ENCODE peak calls at places on chromosomes 11 and 22, in nine cellular contexts. S, U, E, J, O, W, M, V and X are unnamed samples. For H3K4me1, the result is how much of the 10 kb centered on the place peaks cover.

GRCh38 chr11:93034031-93034430 is 64.6 kb downstream of the MTNR1B start:
- DNase-seq in M (no peak), E (no peak), O (no peak), W (no peak), S (no peak), J (no peak), V (no peak), U (no peak), X (no peak)

GRCh38 chr11:8092587-8093424 is 11.8 kb downstream of the TUB start:
- DNase-seq in M (peak), J (peak), S (no peak), O (no peak), E (no peak), U (peak), V (peak), W (peak), X (peak)

GRCh38 chr11:128021304-128022006 is 565.9 kb downstream of the ETS1 start:
- DNase-seq in J (no peak), U (no peak), M (no peak), W (no peak), E (no peak), S (no peak), V (no peak), O (peak), X (no peak)

GRCh38 chr22:32327066-32327465 is 30.6 kb upstream of the RFPL3 start:
- DNase-seq in M (no peak), V (no peak), E (no peak), U (no peak), W (peak), J (no peak), O (no peak), S (no peak), X (no peak)

GRCh38 chr11:129391864-129392263 is 16.2 kb downstream of the BARX2 start:
- DNase-seq in U (no peak), S (no peak), W (no peak), V (no peak), O (no peak), J (no peak), E (no peak), M (no peak), X (no peak)

GRCh38 chr11:30545507-30545906 is 40.6 kb downstream of the MPPED2 start:
- DNase-seq in S (no peak), V (no peak), O (no peak), J (no peak), U (no peak), E (no peak), W (no peak), M (no peak), X (no peak)

GRCh38 chr11:2650343-2650867 is 49.4 kb downstream of the KCNQ1OT1 start:
- DNase-seq in O (no peak), J (no peak), U (no peak), V (no peak), M (no peak), S (no peak), E (no peak), W (no peak), X (no peak)

GRCh38 chr11:17638311-17638710 is 81.1 kb upstream of the MYOD1 start:
- DNase-seq in V (no peak), U (no peak), W (no peak), S (no peak), E (no peak), J (no peak), O (no peak), M (no peak), X (no peak)

GRCh38 chr22:24466831-24467249 is 28.3 kb upstream of the UPB1 start:
- DNase-seq in V (peak), W (peak), E (no peak), S (no peak), J (no peak), M (peak), U (no peak), O (no peak), X (no peak)

GRCh38 chr11:8608646-8609045 is 14.6 kb upstream of the STK33 start:
- DNase-seq in J (no peak), E (no peak), V (no peak), M (no peak), S (no peak), W (no peak), O (no peak), U (no peak), X (no peak)

GRCh38 chr22:40215266-40215665 is 37.5 kb downstream of the TNRC6B start:
- DNase-seq in U (no peak), V (peak), M (peak), S (no peak), E (no peak), J (no peak), O (no peak), W (peak), X (no peak)

GRCh38 chr11:2721163-2721935 is 21.6 kb upstream of the KCNQ1OT1 start:
- DNase-seq in M (no peak), W (no peak), V (no peak), O (peak), J (peak), S (no peak), U (no peak), E (no peak), X (no peak)

GRCh38 chr22:36022162-36022561 is 6.5 kb downstream of the RBFOX2 start:
- DNase-seq in O (no peak), U (no peak), M (no peak), J (no peak), S (no peak), E (no peak), W (no peak), V (no peak), X (no peak)

GRCh38 chr22:41021655-41022454 is 70.5 kb upstream of the EP300 start:
- DNase-seq in W (peak), J (peak), O (peak), M (peak), E (peak), U (peak), V (peak), S (peak), X (peak)

GRCh38 chr22:32995335-32995734 is 62.8 kb downstream of the SYN3 start:
- DNase-seq in M (no peak), E (no peak), S (no peak), V (no peak), U (no peak), J (no peak), W (no peak), O (no peak), X (no peak)

GRCh38 chr11:67370351-67371076 is 2.9 kb downstream of the CLCF1 start:
- DNase-seq in W (peak), M (no peak), V (no peak), S (no peak), O (no peak), E (no peak), J (no peak), U (no peak), X (no peak)

GRCh38 chr11:326842-327580 is 6.4 kb upstream of the IFITM3 start:
- DNase-seq in U (no peak), M (peak), S (peak), E (peak), W (no peak), J (peak), O (no peak), V (peak), X (no peak)

GRCh38 chr22:36862251-36863242 is 1.7 kb downstream of the NCF4 start:
- DNase-seq in J (peak), S (no peak), V (peak), W (no peak), M (peak), O (no peak), U (no peak), E (no peak), X (no peak)

GRCh38 chr11:76629133-76629852 is 41.3 kb downstream of the LRRC32 start:
- DNase-seq in S (no peak), U (no peak), M (peak), W (no peak), O (no peak), J (peak), V (peak), E (no peak), X (no peak)

GRCh38 chr11:132205006-132205405 is 834.6 kb downstream of the NTM start:
- DNase-seq in U (no peak), V (no peak), W (no peak), J (no peak), S (no peak), O (no peak), E (no peak), M (no peak), X (no peak)

GRCh38 chr22:22897036-22897435 is 9.4 kb downstream of the IGLL5 start:
- DNase-seq in W (no peak), S (no peak), J (no peak), O (no peak), V (no peak), U (no peak), E (no peak), M (no peak), X (no peak)

GRCh38 chr11:63866211-63866610 is 27.3 kb downstream of the MARK2 start:
- DNase-seq in O (no peak), S (peak), J (no peak), U (no peak), E (peak), V (peak), W (no peak), M (peak), X (no peak)

GRCh38 chr22:32339190-32340012 is 18.3 kb upstream of the RFPL3 start:
- DNase-seq in W (peak), S (no peak), O (no peak), V (no peak), M (no peak), U (no peak), E (no peak), J (no peak), X (no peak)

GRCh38 chr11:120385110-120385509 is 48.9 kb downstream of the ARHGEF12 start:
- DNase-seq in U (no peak), S (no peak), E (no peak), O (no peak), M (no peak), W (no peak), V (no peak), J (no peak), X (peak)

GRCh38 chr11:76627541-76628082 is 42.9 kb downstream of the LRRC32 start:
- DNase-seq in E (no peak), O (no peak), J (no peak), M (no peak), V (no peak), W (no peak), S (no peak), U (no peak), X (no peak)

GRCh38 chr22:50227588-50228215 is 17.1 kb downstream of the TUBGCP6 start:
- DNase-seq in O (no peak), U (no peak), S (no peak), M (no peak), J (no peak), V (no peak), E (no peak), W (no peak), X (no peak)

GRCh38 chr22:46671824-46672432 is 51.7 kb downstream of the GRAMD4 start:
- DNase-seq in M (no peak), W (no peak), V (no peak), J (no peak), O (no peak), U (no peak), E (no peak), S (no peak), X (no peak)

GRCh38 chr11:68461284-68461861 is 821 bp downstream of the PPP6R3 start:
- DNase-seq in S (no peak), M (no peak), E (no peak), W (peak), O (no peak), U (peak), J (no peak), V (no peak), X (no peak)

GRCh38 chr11:110184974-110185597 is 91.9 kb downstream of the ZC3H12C start:
- DNase-seq in E (no peak), M (no peak), S (no peak), W (no peak), V (no peak), U (no peak), J (no peak), O (no peak), X (no peak)

GRCh38 chr22:45884201-45885067 is 92.5 kb downstream of the WNT7B start:
- DNase-seq in M (peak), E (no peak), U (no peak), O (no peak), S (no peak), J (peak), W (no peak), V (peak), X (peak)

GRCh38 chr11:110529043-110529442 is 99.3 kb downstream of the FDX1 start:
- DNase-seq in O (no peak), U (no peak), M (no peak), S (no peak), V (no peak), E (no peak), J (no peak), W (no peak), X (no peak)

GRCh38 chr22:23970201-23970641 is 3.5 kb downstream of the DDTL start:
- DNase-seq in E (no peak), M (no peak), O (no peak), J (no peak), U (no peak), W (no peak), S (no peak), V (no peak), X (no peak)

GRCh38 chr11:102179366-102179765 is 69.1 kb downstream of the YAP1 start:
- DNase-seq in W (no peak), V (no peak), E (no peak), J (no peak), S (no peak), O (no peak), M (no peak), U (no peak), X (no peak)

GRCh38 chr11:102172127-102172848 is 62.0 kb downstream of the YAP1 start:
- DNase-seq in M (no peak), S (no peak), W (no peak), O (no peak), J (no peak), E (no peak), U (no peak), V (no peak), X (no peak)

GRCh38 chr11:102177126-102177525 is 66.9 kb downstream of the YAP1 start:
- DNase-seq in S (no peak), E (no peak), U (no peak), O (no peak), M (no peak), V (no peak), W (no peak), J (no peak), X (no peak)

GRCh38 chr11:102177974-102178631 is 67.9 kb downstream of the YAP1 start:
- DNase-seq in E (no peak), W (no peak), M (no peak), U (peak), O (no peak), S (no peak), V (no peak), J (no peak), X (no peak)
- H3K4me3 ChIP-seq in E (no peak), W (no peak), M (no peak), U (no peak), O (no peak), S (no peak), V (no peak), J (no peak), X (no peak)

GRCh38 chr22:20550851-20551744 is 43.7 kb downstream of the MED15 start:
- DNase-seq in S (peak), J (peak), O (no peak), M (no peak), E (peak), V (no peak), U (no peak), W (no peak), X (no peak)

GRCh38 chr22:20550057-20550817 is 42.8 kb downstream of the MED15 start:
- DNase-seq in J (no peak), M (no peak), W (no peak), O (no peak), S (no peak), V (no peak), U (no peak), E (no peak), X (no peak)

GRCh38 chr22:20547029-20547428 is 39.6 kb downstream of the MED15 start:
- DNase-seq in U (no peak), J (no peak), O (no peak), S (no peak), W (no peak), E (no peak), V (no peak), M (no peak), X (no peak)

GRCh38 chr22:20548806-20549205 is 41.4 kb downstream of the MED15 start:
- DNase-seq in E (no peak), J (no peak), S (no peak), O (no peak), M (no peak), V (no peak), W (no peak), U (no peak), X (no peak)

GRCh38 chr22:20549232-20549841 is 41.9 kb downstream of the MED15 start:
- DNase-seq in V (no peak), U (no peak), M (no peak), E (peak), S (peak), W (no peak), J (no peak), O (no peak), X (no peak)
- H3K4me1 ChIP-seq in V (half or more), U (under half), M (half or more), E (half or more), S (half or more), W (under half), J (half or more), O (under half), X (half or more)

DNA sequence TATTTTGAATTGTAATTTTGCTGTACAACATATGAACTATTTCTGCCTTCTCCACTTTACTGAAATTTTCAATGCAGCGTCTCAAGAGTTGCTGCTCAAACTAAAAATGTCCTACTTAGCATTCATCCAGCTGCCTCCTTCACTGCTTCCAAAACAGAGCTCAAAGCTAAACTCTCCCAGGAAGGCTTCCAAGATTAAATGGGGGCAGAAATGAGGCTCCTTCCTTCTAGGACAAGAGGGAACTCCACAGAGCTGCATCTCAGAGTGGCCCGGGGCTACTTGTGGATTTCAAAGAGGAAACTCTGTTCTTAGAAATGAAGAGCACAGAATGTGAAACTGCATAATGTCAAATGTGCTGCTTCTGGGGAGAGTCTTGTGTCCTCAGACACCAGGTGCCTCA is 295.9 kb upstream of the NCAM1 start:
- DNase-seq in U (no peak), W (no peak), V (no peak), S (no peak), O (no peak), J (no peak), M (no peak), E (no peak), X (no peak)
- H3K4me3 ChIP-seq in U (no peak), W (no peak), V (no peak), S (no peak), O (no peak), J (no peak), M (no peak), E (no peak), X (no peak)

DNA sequence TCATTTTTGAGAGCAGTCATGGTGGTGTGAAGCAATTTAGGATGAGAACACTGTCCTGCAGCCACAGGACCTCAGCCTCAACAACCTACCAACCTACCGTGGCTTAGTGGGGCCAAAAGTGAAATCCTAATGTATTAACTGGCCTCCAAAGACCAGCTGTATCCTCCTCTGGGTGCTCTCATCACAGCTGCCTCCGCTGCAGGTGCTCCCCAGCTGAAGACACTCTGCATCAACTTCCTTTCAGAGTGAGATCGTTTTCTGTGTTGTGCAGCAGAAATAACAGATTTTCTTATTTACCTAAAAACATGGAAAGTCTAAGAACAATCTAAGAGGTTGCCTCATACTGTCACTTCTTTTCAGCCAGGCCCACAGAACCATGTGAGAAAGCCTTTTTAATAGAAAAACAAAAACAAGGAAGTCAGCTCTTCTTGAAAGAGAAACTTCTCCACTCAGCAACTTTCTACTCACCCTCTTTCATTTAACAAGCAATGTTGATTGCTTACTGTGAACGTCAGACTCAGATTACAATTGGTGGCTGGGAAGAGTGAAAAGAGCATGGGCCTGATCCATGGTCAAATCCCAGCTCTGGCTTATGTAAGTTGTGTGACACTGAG is 136.1 kb downstream of the TENM4 start:
- DNase-seq in W (no peak), E (no peak), V (no peak), O (no peak), J (no peak), U (no peak), S (no peak), M (no peak), X (no peak)
- H3K4me1 ChIP-seq in W (under half), E (under half), V (under half), O (under half), J (under half), U (under half), S (under half), M (under half), X (under half)